ENCODE peak calls at places on chromosome X, in four cellular contexts. Y is CD8-positive, alpha-beta memory T cell; N is trophoblast cell; H is CD4-positive, CD25-positive, alpha-beta regulatory T cell. L is an unnamed sample.

GRCh38 chrX:43813898-43814297 is 68.4 kb downstream of the MAOB start:
- DNase-seq in Y (no peak), N (peak), H (peak), L (no peak)

GRCh38 chrX:52410439-52411394 is 41.9 kb downstream of the XAGE2 start:
- DNase-seq in H (no peak), Y (no peak), N (no peak), L (no peak)

GRCh38 chrX:145393702-145394235 is 146.5 kb downstream of the SPANXN1 start:
- DNase-seq in H (peak), Y (no peak), N (no peak), L (no peak)

GRCh38 chrX:66110112-66110511 is 53.9 kb upstream of the HEPH start:
- DNase-seq in N (peak), H (peak), Y (peak), L (peak)

GRCh38 chrX:70030242-70030823 is 19.4 kb downstream of the AWAT2 start:
- DNase-seq in H (peak), Y (peak), N (peak), L (peak)

GRCh38 chrX:108437354-108437753 is 868 bp downstream of the COL4A6 start:
- DNase-seq in Y (no peak), N (no peak), H (no peak), L (no peak)

GRCh38 chrX:133045986-133046385 is 50.9 kb downstream of the USP26 start:
- DNase-seq in N (peak), Y (no peak), H (no peak), L (no peak)

GRCh38 chrX:39767446-39767845 is 330.3 kb downstream of the BCOR start:
- DNase-seq in Y (no peak), H (no peak), N (no peak), L (no peak)

GRCh38 chrX:29419774-29420553 is 795.4 kb upstream of the MAGEB2 start:
- DNase-seq in Y (no peak), H (no peak), N (peak), L (no peak)

GRCh38 chrX:104877504-104877903 is 311.5 kb downstream of the IL1RAPL2 start:
- DNase-seq in H (no peak), Y (no peak), N (no peak), L (no peak)

GRCh38 chrX:70505451-70505841 is 60.8 kb downstream of the DLG3 start:
- DNase-seq in H (no peak), N (no peak), Y (no peak), L (no peak)

GRCh38 chrX:1587161-1587560 is 4.2 kb upstream of the AKAP17A start:
- DNase-seq in N (no peak), Y (no peak), H (no peak), L (no peak)

GRCh38 chrX:15059488-15059887 is 186.3 kb downstream of the MOSPD2 start:
- DNase-seq in Y (no peak), N (no peak), H (no peak), L (no peak)

GRCh38 chrX:519741-520140 is 110.8 kb upstream of the SHOX start:
- DNase-seq in N (no peak), Y (no peak), H (no peak), L (no peak)

GRCh38 chrX:80812176-80812575 is 2.5 kb upstream of the BRWD3 start:
- DNase-seq in Y (peak), N (no peak), H (peak), L (peak)

GRCh38 chrX:629230-630006 is 1.2 kb upstream of the SHOX start:
- DNase-seq in N (no peak), H (no peak), Y (no peak), L (no peak)

GRCh38 chrX:39953879-39954278 is 143.9 kb downstream of the BCOR start:
- DNase-seq in Y (no peak), H (no peak), N (no peak), L (no peak)